ENCODE peak calls at places on chromosomes 5 and 9, in four cellular contexts. One of them, this sample, is unnamed.

GRCh38 chr9:134383148-134383547 is 56.9 kb downstream of the RXRA start:
- DNase-seq in PC-9: no peak
- DNase-seq in uterus: no peak
- DNase-seq in left lung: no peak
- DNase-seq in this sample: no peak

GRCh38 chr5:123771715-123772114 is 259.7 kb downstream of the CSNK1G3 start:
- DNase-seq in PC-9: no peak
- DNase-seq in uterus: no peak
- DNase-seq in left lung: no peak
- DNase-seq in this sample: no peak

GRCh38 chr9:15882328-15882727 is 329.5 kb downstream of the CCDC171 start:
- DNase-seq in PC-9: no peak
- DNase-seq in uterus: no peak
- DNase-seq in left lung: no peak
- DNase-seq in this sample: no peak

GRCh38 chr5:142097681-142098080 is 10.9 kb upstream of the NDFIP1 start:
- DNase-seq in PC-9: peak; percentile 45
- DNase-seq in uterus: no peak
- DNase-seq in left lung: no peak
- DNase-seq in this sample: no peak

GRCh38 chr5:114237766-114238165 is 124.1 kb upstream of the KCNN2 start:
- DNase-seq in PC-9: no peak
- DNase-seq in uterus: no peak
- DNase-seq in left lung: no peak
- DNase-seq in this sample: no peak

GRCh38 chr5:50726475-50727148 is 60.2 kb downstream of the PARP8 start:
- DNase-seq in PC-9: no peak
- DNase-seq in uterus: no peak
- DNase-seq in left lung: no peak
- DNase-seq in this sample: no peak

GRCh38 chr5:40410231-40410861 is 269.4 kb upstream of the PTGER4 start:
- DNase-seq in PC-9: peak; percentile 44
- DNase-seq in uterus: no peak
- DNase-seq in left lung: no peak
- DNase-seq in this sample: no peak

GRCh38 chr9:4594545-4594944 is 67.5 kb upstream of the PLPP6 start:
- DNase-seq in PC-9: no peak
- DNase-seq in uterus: no peak
- DNase-seq in left lung: no peak
- DNase-seq in this sample: no peak

GRCh38 chr9:12722131-12722530 is 28.9 kb downstream of the TYRP1 start:
- DNase-seq in PC-9: no peak
- DNase-seq in uterus: no peak
- DNase-seq in left lung: no peak
- DNase-seq in this sample: no peak

GRCh38 chr5:157740211-157740610 is 3.3 kb upstream of the LSM11 start:
- DNase-seq in PC-9: no peak
- DNase-seq in uterus: no peak
- DNase-seq in left lung: no peak
- DNase-seq in this sample: no peak

GRCh38 chr9:13033959-13034695 is 245.4 kb downstream of the MPDZ start:
- DNase-seq in PC-9: peak; percentile 37
- DNase-seq in uterus: peak; percentile 43
- DNase-seq in left lung: peak; percentile 73
- DNase-seq in this sample: peak; percentile 62

GRCh38 chr9:8660383-8660782 is 860.8 kb upstream of the DMAC1 start:
- DNase-seq in PC-9: no peak
- DNase-seq in uterus: peak; percentile 18
- DNase-seq in left lung: no peak
- DNase-seq in this sample: peak; percentile 55

GRCh38 chr9:85258823-85259370 is 482.9 kb downstream of the AGTPBP1 start:
- DNase-seq in PC-9: no peak
- DNase-seq in uterus: no peak
- DNase-seq in left lung: no peak
- DNase-seq in this sample: peak; percentile 63

GRCh38 chr5:178440163-178440545 is 150.0 kb downstream of the COL23A1 start:
- DNase-seq in PC-9: no peak
- DNase-seq in uterus: no peak
- DNase-seq in left lung: no peak
- DNase-seq in this sample: no peak

GRCh38 chr5:178438746-178439260 is 151.4 kb downstream of the COL23A1 start:
- DNase-seq in PC-9: no peak
- DNase-seq in uterus: no peak
- DNase-seq in left lung: no peak
- DNase-seq in this sample: no peak

GRCh38 chr5:178442361-178443256 is 147.6 kb downstream of the COL23A1 start:
- DNase-seq in PC-9: no peak
- DNase-seq in uterus: no peak
- DNase-seq in left lung: no peak
- DNase-seq in this sample: no peak

GRCh38 chr5:178439411-178440162 is 150.6 kb downstream of the COL23A1 start:
- DNase-seq in PC-9: no peak
- DNase-seq in uterus: no peak
- DNase-seq in left lung: no peak
- DNase-seq in this sample: no peak

GRCh38 chr5:178441486-178442270 is 148.5 kb downstream of the COL23A1 start:
- DNase-seq in PC-9: no peak
- DNase-seq in uterus: no peak
- DNase-seq in left lung: no peak
- DNase-seq in this sample: no peak
- TF ChIP-seq CTCF in PC-9: no peak
- TF ChIP-seq CTCF in uterus: no peak
- TF ChIP-seq CTCF in left lung: no peak
- TF ChIP-seq CTCF in this sample: no peak

GRCh38 chr9:95063300-95063699 is 254.2 kb downstream of the FANCC start:
- DNase-seq in PC-9: no peak
- DNase-seq in uterus: no peak
- DNase-seq in left lung: no peak
- DNase-seq in this sample: no peak
- H3K4me1 ChIP-seq in PC-9: no peaks in the 10 kb centered on the region
- H3K4me1 ChIP-seq in uterus: peaks cover 26% of the 10 kb centered on the region
- H3K4me1 ChIP-seq in left lung: peaks cover 26% of the 10 kb centered on the region
- H3K4me1 ChIP-seq in this sample: peaks cover 57% of the 10 kb centered on the region

GRCh38 chr5:37495210-37495609 is 116.1 kb downstream of the WDR70 start:
- DNase-seq in PC-9: no peak
- DNase-seq in uterus: no peak
- DNase-seq in left lung: no peak
- DNase-seq in this sample: no peak
- TF ChIP-seq CTCF in PC-9: peak; percentile 29
- TF ChIP-seq CTCF in uterus: no peak
- TF ChIP-seq CTCF in left lung: no peak
- TF ChIP-seq CTCF in this sample: peak; percentile 20

DNA sequence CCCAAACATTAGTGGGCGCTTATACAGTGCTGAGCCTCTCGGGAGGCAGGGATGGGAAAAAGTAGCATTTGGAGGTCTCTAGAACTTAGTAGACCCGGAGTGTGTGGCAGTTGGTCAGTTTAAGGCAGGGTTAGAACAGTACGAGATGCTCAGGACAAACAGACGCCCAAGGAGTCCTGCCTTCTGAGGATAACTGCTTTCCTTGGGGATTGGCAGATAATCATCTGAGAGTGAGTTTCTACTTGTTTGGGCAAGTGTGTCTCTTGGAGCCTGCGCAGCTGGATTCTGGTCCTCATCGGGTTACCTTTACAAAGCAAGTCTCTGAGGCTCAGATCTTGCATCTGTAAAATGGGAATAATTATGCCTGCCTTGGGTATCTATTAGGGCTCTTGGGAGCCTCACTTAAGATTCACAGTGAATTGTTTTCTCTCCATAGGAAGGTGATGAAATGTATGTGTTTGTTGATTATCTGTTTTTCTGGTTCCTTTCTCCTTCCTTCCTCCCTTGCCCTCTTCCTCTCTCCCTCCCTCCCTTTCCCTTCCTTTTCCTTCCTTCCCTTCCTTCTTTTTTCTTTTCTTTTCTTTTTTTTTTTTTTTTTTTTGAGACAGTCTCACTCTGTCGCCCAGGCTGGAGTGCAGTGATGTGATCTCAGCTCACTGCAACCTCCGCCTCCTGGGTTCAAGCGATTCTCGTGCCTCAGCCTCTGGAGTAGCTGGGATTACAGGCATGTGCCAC is 2.0 kb downstream of the PRRC2B start:
- DNase-seq in PC-9: no peak
- DNase-seq in uterus: no peak
- DNase-seq in left lung: no peak
- DNase-seq in this sample: no peak
- H3K4me1 ChIP-seq in PC-9: peaks cover 52% of the 10 kb centered on the region
- H3K4me1 ChIP-seq in uterus: peaks cover 19% of the 10 kb centered on the region
- H3K4me1 ChIP-seq in left lung: peaks cover 69% of the 10 kb centered on the region
- H3K4me1 ChIP-seq in this sample: peaks cover 37% of the 10 kb centered on the region

DNA sequence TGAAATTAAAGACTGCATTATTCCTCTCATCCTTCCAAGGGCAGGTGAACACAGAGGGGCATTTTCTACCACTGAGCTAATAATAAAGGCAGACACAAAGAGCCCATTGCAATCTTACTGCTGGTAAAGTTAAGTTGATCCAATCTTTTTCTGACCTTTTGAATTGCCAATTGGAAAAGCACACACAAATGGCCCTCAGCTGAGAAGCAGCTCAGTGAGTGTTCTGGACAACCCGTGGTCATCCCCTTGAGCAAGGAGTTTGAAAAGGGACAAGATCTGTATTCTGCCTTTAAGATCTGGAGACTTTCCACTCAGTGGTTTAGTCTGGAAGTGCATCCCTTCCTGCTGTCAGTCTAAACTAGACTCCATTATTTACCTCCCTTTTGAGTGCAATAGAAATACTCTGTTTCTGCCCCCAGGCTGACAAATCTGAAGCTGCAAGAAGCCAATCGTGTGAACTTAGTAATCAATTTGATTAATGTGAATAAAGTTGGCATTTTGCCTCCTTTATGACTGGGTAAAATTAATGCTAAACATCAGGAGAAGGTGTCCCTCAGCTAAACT is 835.7 kb downstream of the MAT2B start:
- DNase-seq in PC-9: no peak
- DNase-seq in uterus: no peak
- DNase-seq in left lung: no peak
- DNase-seq in this sample: no peak
- TF ChIP-seq CTCF in PC-9: no peak
- TF ChIP-seq CTCF in uterus: no peak
- TF ChIP-seq CTCF in left lung: no peak
- TF ChIP-seq CTCF in this sample: no peak

DNA sequence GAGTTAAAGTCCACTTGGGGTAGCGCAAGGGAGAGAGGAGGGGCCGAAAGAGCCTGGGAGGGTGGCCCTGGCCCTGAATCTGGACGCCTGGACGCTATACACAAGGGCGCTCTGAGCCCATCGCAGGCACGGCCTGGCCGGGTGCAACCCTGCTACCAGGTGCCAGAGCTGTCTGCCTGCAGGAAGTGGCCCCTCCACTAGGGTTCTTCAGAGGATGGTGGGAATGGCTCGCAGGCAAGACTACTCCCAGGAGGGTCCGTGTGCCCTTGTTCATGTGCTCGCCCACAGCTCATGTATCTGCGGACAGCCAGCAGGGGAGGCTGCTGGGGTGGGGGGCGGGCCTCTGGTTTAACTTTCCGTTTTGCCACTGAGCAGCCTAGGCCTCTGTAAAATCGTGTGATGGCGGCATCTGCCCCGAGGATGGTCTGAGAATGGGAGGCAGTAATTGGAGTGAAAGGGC is 1.4 kb upstream of the NKD2 start:
- DNase-seq in PC-9: no peak
- DNase-seq in uterus: no peak
- DNase-seq in left lung: peak; percentile 65
- DNase-seq in this sample: peak; percentile 0
- H3K4me1 ChIP-seq in PC-9: peaks cover 4% of the 10 kb centered on the region
- H3K4me1 ChIP-seq in uterus: no peaks in the 10 kb centered on the region
- H3K4me1 ChIP-seq in left lung: peaks cover 28% of the 10 kb centered on the region
- H3K4me1 ChIP-seq in this sample: peaks cover 4% of the 10 kb centered on the region